ENCODE peak calls at places on chromosomes 16 and 17, in nine cellular contexts. S is sigmoid colon; C is H1; I is fibroblast of lung; L is CD4-positive, CD25-positive, alpha-beta regulatory T cell; F is mammary epithelial cell; R is astrocyte; D is body of pancreas; V is colonic mucosa. M is an unnamed sample.

GRCh38 chr16:30785126-30786106 is 1.6 kb downstream of the ZNF629 start:
- DNase-seq in L (no peak), I (no peak), D (no peak), V (no peak), F (no peak), R (no peak), C (no peak), S (no peak), M (no peak)

GRCh38 chr16:3032624-3033023 is 4.1 kb downstream of the BICDL2 start:
- DNase-seq in D (no peak), I (no peak), S (no peak), C (no peak), R (no peak), V (no peak), F (no peak), L (no peak), M (no peak)

GRCh38 chr17:4551141-4551540 is 4.0 kb downstream of the MYBBP1A start:
- DNase-seq in I (no peak), C (no peak), L (no peak), V (no peak), S (no peak), D (peak; percentile 4), R (no peak), F (no peak), M (no peak)

GRCh38 chr16:3142327-3142726 is 7.5 kb downstream of the ZNF213 start:
- DNase-seq in F (no peak), L (no peak), I (no peak), C (no peak), S (no peak), D (no peak), R (no peak), V (no peak), M (no peak)

GRCh38 chr17:73151888-73152633 is 12.7 kb upstream of the SSTR2 start:
- DNase-seq in I (no peak), R (no peak), D (no peak), S (no peak), C (no peak), V (no peak), L (no peak), F (no peak), M (no peak)

GRCh38 chr17:10757067-10757466 is 27.2 kb upstream of the TMEM220 start:
- DNase-seq in R (no peak), L (no peak), I (no peak), F (no peak), V (no peak), D (peak; percentile 79), C (no peak), S (no peak), M (no peak)

GRCh38 chr17:64648234-64648633 is 13.9 kb downstream of the SMURF2 start:
- DNase-seq in S (no peak), L (no peak), R (no peak), I (no peak), D (no peak), C (no peak), F (no peak), V (no peak), M (no peak)

GRCh38 chr16:47461598-47462266 is 601 bp downstream of the PHKB start:
- DNase-seq in D (peak; percentile 43), R (peak; percentile 58), C (no peak), S (no peak), F (peak; percentile 68), V (peak; percentile 51), L (peak; percentile 27), I (peak; percentile 53), M (no peak)

DNA sequence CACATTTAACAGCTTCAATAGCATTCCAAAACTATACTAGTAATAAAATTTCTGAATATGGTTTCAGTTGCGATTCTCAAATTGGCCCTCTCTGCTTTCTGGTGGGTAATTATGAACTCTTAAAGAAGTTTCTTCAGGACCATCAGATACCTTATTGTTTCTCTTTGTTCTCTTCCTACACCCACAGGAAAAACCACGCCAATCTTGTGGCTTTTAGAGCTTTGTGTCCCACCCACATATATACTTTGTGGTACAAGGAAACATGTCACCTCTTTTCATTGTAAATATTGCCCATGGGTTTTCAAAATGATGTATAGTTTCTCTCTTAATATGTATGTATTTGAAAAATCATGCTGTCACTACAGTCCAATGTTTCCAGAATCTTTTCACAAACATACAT is 12.1 kb downstream of the ABCA9 start:
- DNase-seq in V (no peak), F (no peak), L (no peak), I (no peak), S (no peak), C (no peak), R (no peak), D (no peak), M (no peak)
- H3K27ac ChIP-seq in V (no peak overlapping the region), F (no peak overlapping the region), L (no peak overlapping the region), I (no peak overlapping the region), S (no peak overlapping the region), C (no peak overlapping the region), R (no peak overlapping the region), D (peak overlapping the region; percentile 85), M (no peak overlapping the region)

GRCh38 chr17:28717578-28718316 is at the start of gene RAB34:
- DNase-seq in C (peak; percentile 92), D (peak; percentile 40), R (peak; percentile 82), V (peak; percentile 50), L (no peak), I (peak; percentile 92), S (peak; percentile 92), F (peak; percentile 73), M (no peak)

GRCh38 chr17:28720247-28720996 is 637 bp downstream of the RPL23A start:
- DNase-seq in D (no peak), I (no peak), F (no peak), V (no peak), S (no peak), L (no peak), R (no peak), C (no peak), M (no peak)

GRCh38 chr17:28718317-28718672 is 627 bp upstream of the RAB34 start:
- DNase-seq in L (no peak), F (no peak), V (no peak), D (no peak), C (no peak), S (no peak), R (no peak), I (no peak), M (no peak)

GRCh38 chr17:28716740-28717577 is 709 bp downstream of the RAB34 start:
- DNase-seq in F (peak; percentile 39), S (peak; percentile 82), L (no peak), C (no peak), V (peak; percentile 34), I (peak; percentile 36), D (no peak), R (peak; percentile 10), M (no peak)

DNA sequence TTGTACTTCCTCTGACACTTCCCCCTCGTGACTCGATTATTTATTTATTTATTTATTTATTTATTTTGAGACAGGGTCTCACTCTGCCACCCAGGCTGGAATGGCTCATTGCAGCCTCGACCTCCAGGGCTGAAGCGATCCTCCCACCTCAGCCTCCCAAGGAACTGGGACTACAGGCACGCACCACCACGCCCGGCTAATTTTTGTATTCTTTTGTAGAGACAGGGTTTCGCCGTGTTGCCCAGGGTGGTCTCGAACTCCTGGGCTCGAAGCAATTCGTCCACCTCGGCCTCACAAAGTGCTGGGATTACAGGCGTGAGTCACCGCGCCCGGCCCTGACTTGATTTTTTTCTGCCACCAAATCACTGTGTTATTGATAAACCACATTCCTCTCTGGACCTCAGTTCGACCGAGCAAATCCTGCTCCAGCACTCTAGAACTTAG is 773 bp upstream of the RPL23A start:
- DNase-seq in D (no peak), R (no peak), F (no peak), S (no peak), C (no peak), L (no peak), I (no peak), V (no peak), M (no peak)
- H3K27ac ChIP-seq in D (peak overlapping the region; percentile 76), R (peak overlapping the region; percentile 87), F (peak overlapping the region; percentile 93), S (peak overlapping the region; percentile 94), C (peak overlapping the region; percentile 46), L (peak overlapping the region; percentile 90), I (peak overlapping the region; percentile 88), V (peak overlapping the region; percentile 71), M (peak overlapping the region; percentile 84)

DNA sequence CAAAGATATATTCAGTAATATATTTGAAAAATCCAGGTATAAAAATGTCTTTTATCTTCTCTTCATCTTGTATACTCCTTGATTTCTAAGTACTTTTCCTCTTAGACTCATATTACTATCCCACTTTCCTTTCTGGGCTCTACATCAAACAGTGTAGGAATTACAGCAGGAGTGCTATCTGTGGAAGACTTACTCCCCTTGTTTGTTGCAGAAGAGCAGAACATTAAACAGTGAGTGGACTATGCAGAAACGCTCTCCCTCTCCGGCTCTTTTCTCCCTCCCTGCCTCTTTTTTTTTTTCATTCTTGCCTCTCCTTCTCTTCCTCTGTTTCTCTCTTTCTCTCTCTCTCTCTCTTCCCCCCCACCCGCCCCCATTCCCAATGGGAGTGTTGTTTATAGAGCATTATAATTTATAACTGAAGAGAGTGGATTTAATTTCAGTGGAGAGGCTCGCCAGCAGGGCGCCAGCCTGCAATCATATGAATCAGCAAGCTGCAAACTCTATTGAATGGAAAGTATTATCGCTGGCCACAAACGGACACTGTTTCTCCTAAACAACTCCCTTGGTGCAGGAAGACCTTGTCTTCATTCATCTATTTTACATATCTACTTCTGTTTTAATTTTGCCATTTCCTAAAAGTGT is 242.3 kb upstream of the TBX2 start:
- DNase-seq in I (peak; percentile 83), V (no peak), C (no peak), F (no peak), R (peak; percentile 54), L (no peak), S (no peak), D (peak; percentile 13), M (no peak)
- H3K27ac ChIP-seq in I (peak overlapping the region; percentile 49), V (no peak overlapping the region), C (no peak overlapping the region), F (no peak overlapping the region), R (no peak overlapping the region), L (no peak overlapping the region), S (no peak overlapping the region), D (no peak overlapping the region), M (no peak overlapping the region)

DNA sequence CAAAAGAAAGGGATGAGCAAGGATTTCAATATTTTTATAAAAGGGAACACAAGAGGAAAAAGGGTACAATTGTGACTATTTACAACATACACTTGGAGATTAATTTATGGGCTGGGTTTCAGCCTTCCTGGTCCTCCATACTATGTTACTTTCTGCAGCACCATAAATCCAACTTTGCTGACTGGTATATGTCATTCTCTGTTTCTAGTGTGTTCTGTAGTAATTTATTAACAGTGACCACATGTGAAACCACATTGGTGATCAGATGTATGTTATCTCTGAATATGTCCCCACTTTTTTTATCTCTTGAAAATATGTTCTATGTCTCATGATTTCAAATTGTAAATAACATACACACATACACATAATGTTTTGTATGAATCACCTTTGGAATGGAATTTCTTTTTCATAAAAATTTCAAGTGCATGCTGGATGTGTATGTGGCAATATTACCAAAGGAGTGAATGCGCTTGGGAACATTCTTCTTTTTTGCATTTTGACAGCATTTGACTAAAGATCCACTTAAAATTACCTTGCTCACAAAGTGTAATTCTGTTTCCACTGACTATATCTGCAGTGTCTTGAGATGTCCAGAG is 2.9 kb upstream of the LYRM9 start:
- DNase-seq in R (no peak), F (no peak), S (no peak), D (no peak), I (no peak), C (no peak), V (no peak), L (no peak), M (no peak)
- H3K27ac ChIP-seq in R (no peak overlapping the region), F (no peak overlapping the region), S (no peak overlapping the region), D (no peak overlapping the region), I (no peak overlapping the region), C (no peak overlapping the region), V (no peak overlapping the region), L (no peak overlapping the region), M (no peak overlapping the region)

GRCh38 chr16:10623059-10623458 is 42.7 kb upstream of the EMP2 start:
- DNase-seq in C (no peak), S (no peak), F (no peak), D (no peak), R (no peak), V (no peak), I (no peak), L (no peak), M (no peak)
- H3K27ac ChIP-seq in C (no peak overlapping the region), S (no peak overlapping the region), F (no peak overlapping the region), D (no peak overlapping the region), R (no peak overlapping the region), V (no peak overlapping the region), I (no peak overlapping the region), L (no peak overlapping the region), M (no peak overlapping the region)

M was measured in caudate nucleus.